ENCODE peak calls at places on chromosome 17, in six cellular contexts. U is HCT116, C is vagina, D is GM12891, A is GM12892, B is suprapubic skin. I is an unnamed sample.

GRCh38 chr17:33120103-33120502 is 128.5 kb downstream of the SPACA3 start:
- DNase-seq in U (no peak), C (no peak), D (no peak), A (no peak), B (no peak), I (no peak)

GRCh38 chr17:70127221-70127873 is 42.0 kb upstream of the KCNJ2 start:
- DNase-seq in U (no peak), C (no peak), D (no peak), A (no peak), B (no peak), I (no peak)

GRCh38 chr17:38341035-38341721 is 2.6 kb downstream of the GPR179 start:
- DNase-seq in U (no peak), C (no peak), D (no peak), A (no peak), B (no peak), I (no peak)

GRCh38 chr17:58617563-58617962 is 74.3 kb downstream of the TEX14 start:
- DNase-seq in U (no peak), C (no peak), D (no peak), A (no peak), B (no peak), I (no peak)

GRCh38 chr17:73485130-73485529 is 159.1 kb downstream of the SDK2 start:
- DNase-seq in U (no peak), C (no peak), D (no peak), A (no peak), B (no peak), I (no peak)

GRCh38 chr17:36937001-36937960 is at the start of gene LHX1:
- DNase-seq in U (no peak), C (no peak), D (no peak), A (no peak), B (no peak), I (no peak)

GRCh38 chr17:16943541-16944333 is 28.2 kb downstream of the TNFRSF13B start:
- DNase-seq in U (no peak), C (no peak), D (no peak), A (no peak), B (peak), I (no peak)

GRCh38 chr17:61294286-61294685 is 105.4 kb upstream of the TBX2 start:
- DNase-seq in U (no peak), C (no peak), D (no peak), A (no peak), B (no peak), I (peak)

GRCh38 chr17:63361182-63361581 is 84.9 kb downstream of the CYB561 start:
- DNase-seq in U (no peak), C (no peak), D (no peak), A (no peak), B (no peak), I (no peak)

GRCh38 chr17:21174186-21174585 is 39.8 kb downstream of the TMEM11 start:
- DNase-seq in U (no peak), C (no peak), D (no peak), A (no peak), B (peak), I (no peak)

GRCh38 chr17:14276535-14277250 is 24.2 kb upstream of the HS3ST3B1 start:
- DNase-seq in U (no peak), C (no peak), D (no peak), A (no peak), B (no peak), I (no peak)

GRCh38 chr17:73792994-73793393 is 148.7 kb upstream of the SDK2 start:
- DNase-seq in U (no peak), C (no peak), D (no peak), A (no peak), B (no peak), I (no peak)

GRCh38 chr17:2017274-2017941 is 7.7 kb downstream of the RTN4RL1 start:
- DNase-seq in U (no peak), C (no peak), D (no peak), A (no peak), B (no peak), I (no peak)

GRCh38 chr17:17900615-17901520 is 64.1 kb upstream of the SREBF1 start:
- DNase-seq in U (peak), C (no peak), D (no peak), A (no peak), B (peak), I (peak)

GRCh38 chr17:65535777-65536572 is 25.5 kb downstream of the AXIN2 start:
- DNase-seq in U (no peak), C (no peak), D (no peak), A (no peak), B (no peak), I (no peak)

GRCh38 chr17:4287710-4288109 is 23.9 kb upstream of the ANKFY1 start:
- DNase-seq in U (no peak), C (no peak), D (no peak), A (no peak), B (no peak), I (no peak)

GRCh38 chr17:72358465-72358864 is 237.6 kb downstream of the SOX9 start:
- DNase-seq in U (no peak), C (no peak), D (no peak), A (no peak), B (no peak), I (no peak)

GRCh38 chr17:55702150-55702549 is 20.5 kb downstream of the TMEM100 start:
- DNase-seq in U (no peak), C (no peak), D (no peak), A (no peak), B (no peak), I (no peak)

GRCh38 chr17:17815062-17815406 is 21.8 kb downstream of the SREBF1 start:
- DNase-seq in U (no peak), C (no peak), D (no peak), A (no peak), B (no peak), I (no peak)

GRCh38 chr17:17693253-17693954 is 12.1 kb downstream of the RAI1 start:
- DNase-seq in U (no peak), C (no peak), D (no peak), A (no peak), B (no peak), I (peak)

GRCh38 chr17:77312786-77313599 is 172.2 kb downstream of the SEC14L1 start:
- DNase-seq in U (no peak), C (no peak), D (no peak), A (no peak), B (no peak), I (peak)

GRCh38 chr17:62968445-62968923 is 2.4 kb downstream of the TANC2 start:
- DNase-seq in U (peak), C (no peak), D (peak), A (peak), B (no peak), I (peak)

GRCh38 chr17:30821751-30822723 is 2.5 kb downstream of the CRLF3 start:
- DNase-seq in U (no peak), C (no peak), D (no peak), A (no peak), B (no peak), I (no peak)

GRCh38 chr17:8869416-8869815 is 1.9 kb upstream of the PIK3R6 start:
- DNase-seq in U (no peak), C (no peak), D (no peak), A (no peak), B (no peak), I (no peak)

GRCh38 chr17:68775338-68775737 is 174.2 kb upstream of the FAM20A start:
- DNase-seq in U (no peak), C (no peak), D (no peak), A (no peak), B (no peak), I (no peak)

GRCh38 chr17:49482144-49482817 is 12.8 kb upstream of the NGFR start:
- DNase-seq in U (no peak), C (no peak), D (no peak), A (no peak), B (no peak), I (no peak)

GRCh38 chr17:64343833-64344637 is 46.6 kb downstream of the PECAM1 start:
- DNase-seq in U (no peak), C (no peak), D (no peak), A (no peak), B (no peak), I (peak)

GRCh38 chr17:37177234-37177633 is 198.6 kb upstream of the C17orf78 start:
- DNase-seq in U (no peak), C (no peak), D (no peak), A (no peak), B (no peak), I (no peak)

GRCh38 chr17:58611331-58611730 is 80.5 kb downstream of the TEX14 start:
- DNase-seq in U (no peak), C (no peak), D (no peak), A (no peak), B (no peak), I (no peak)

GRCh38 chr17:5545051-5545987 is 39.0 kb downstream of the NLRP1 start:
- DNase-seq in U (no peak), C (no peak), D (no peak), A (no peak), B (no peak), I (no peak)

GRCh38 chr17:76672270-76672851 is 28.8 kb upstream of the ST6GALNAC1 start:
- DNase-seq in U (no peak), C (no peak), D (no peak), A (no peak), B (no peak), I (no peak)

GRCh38 chr17:19728114-19728495 is 11.7 kb upstream of the SLC47A2 start:
- DNase-seq in U (no peak), C (no peak), D (no peak), A (no peak), B (peak), I (peak)

GRCh38 chr17:62827722-62828498 is 19.8 kb upstream of the MARCHF10 start:
- DNase-seq in U (no peak), C (no peak), D (no peak), A (no peak), B (no peak), I (no peak)

GRCh38 chr17:40325156-40326013 is 16.4 kb downstream of the RARA start:
- DNase-seq in U (no peak), C (no peak), D (no peak), A (no peak), B (no peak), I (no peak)

GRCh38 chr17:3660311-3660891 is 8.0 kb downstream of the TAX1BP3 start:
- DNase-seq in U (no peak), C (no peak), D (no peak), A (no peak), B (no peak), I (no peak)

GRCh38 chr17:8459109-8459508 is 23.4 kb downstream of the NDEL1 start:
- DNase-seq in U (no peak), C (no peak), D (no peak), A (no peak), B (no peak), I (no peak)

GRCh38 chr17:44211281-44212265 is 7.9 kb downstream of the UBTF start:
- DNase-seq in U (no peak), C (no peak), D (no peak), A (no peak), B (no peak), I (no peak)

GRCh38 chr17:44212507-44213402 is 6.7 kb downstream of the UBTF start:
- DNase-seq in U (no peak), C (no peak), D (no peak), A (no peak), B (no peak), I (no peak)

GRCh38 chr17:44213403-44214229 is 5.9 kb downstream of the UBTF start:
- DNase-seq in U (no peak), C (no peak), D (no peak), A (no peak), B (no peak), I (no peak)

GRCh38 chr17:44209786-44210341 is 9.6 kb downstream of the UBTF start:
- DNase-seq in U (no peak), C (no peak), D (no peak), A (no peak), B (no peak), I (no peak)

GRCh38 chr17:44210342-44211192 is 8.9 kb downstream of the UBTF start:
- DNase-seq in U (peak), C (no peak), D (peak), A (peak), B (peak), I (peak)
- TF ChIP-seq POLR2A in U (no peak), C (no peak), D (no peak), A (peak), B (no peak), I (no peak)

DNA sequence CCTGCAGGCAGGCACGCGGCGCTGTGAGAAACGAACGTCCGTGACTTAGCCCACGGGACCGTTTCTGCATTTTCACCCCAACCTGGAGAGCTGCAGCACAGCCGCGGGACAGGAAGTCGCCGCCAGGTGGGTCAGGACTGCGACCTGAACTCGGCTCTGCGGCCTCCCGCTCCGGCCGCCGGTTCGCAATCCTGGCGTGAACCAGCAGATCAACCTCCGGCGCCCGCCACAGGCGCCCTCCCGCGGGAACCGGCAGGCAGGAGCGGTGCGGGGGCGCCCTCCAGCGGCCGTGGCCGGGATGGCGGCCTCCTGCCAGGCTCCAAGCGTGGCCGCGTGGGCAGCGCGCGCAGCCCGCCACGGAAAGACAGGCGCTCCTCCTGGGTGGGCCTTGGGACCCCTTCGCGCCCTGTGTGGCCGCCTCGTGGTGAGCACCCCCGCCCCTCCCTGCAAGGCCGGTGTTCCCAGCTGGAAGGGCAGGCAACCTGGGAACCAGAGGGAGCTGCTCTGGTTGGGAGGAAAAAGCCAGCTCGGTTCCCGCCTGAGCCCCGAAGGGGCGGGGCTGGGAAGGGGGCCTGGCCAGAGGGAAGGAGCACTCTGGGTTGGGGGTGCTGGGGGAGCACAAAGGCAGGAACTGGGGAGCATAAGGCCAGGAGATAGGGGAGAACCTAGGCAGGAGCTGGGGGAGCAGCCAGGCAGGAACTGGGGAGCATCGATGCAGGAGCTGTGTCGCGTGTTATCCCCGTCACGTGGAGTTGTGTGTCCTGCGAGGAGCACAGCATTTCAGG is 28.2 kb downstream of the ACTG1 start:
- DNase-seq in U (peak), C (no peak), D (peak), A (peak), B (peak), I (peak)
- TF ChIP-seq POLR2AphosphoS5 in U (peak), C (peak), D (no peak), A (no peak), B (no peak), I (peak)

DNA sequence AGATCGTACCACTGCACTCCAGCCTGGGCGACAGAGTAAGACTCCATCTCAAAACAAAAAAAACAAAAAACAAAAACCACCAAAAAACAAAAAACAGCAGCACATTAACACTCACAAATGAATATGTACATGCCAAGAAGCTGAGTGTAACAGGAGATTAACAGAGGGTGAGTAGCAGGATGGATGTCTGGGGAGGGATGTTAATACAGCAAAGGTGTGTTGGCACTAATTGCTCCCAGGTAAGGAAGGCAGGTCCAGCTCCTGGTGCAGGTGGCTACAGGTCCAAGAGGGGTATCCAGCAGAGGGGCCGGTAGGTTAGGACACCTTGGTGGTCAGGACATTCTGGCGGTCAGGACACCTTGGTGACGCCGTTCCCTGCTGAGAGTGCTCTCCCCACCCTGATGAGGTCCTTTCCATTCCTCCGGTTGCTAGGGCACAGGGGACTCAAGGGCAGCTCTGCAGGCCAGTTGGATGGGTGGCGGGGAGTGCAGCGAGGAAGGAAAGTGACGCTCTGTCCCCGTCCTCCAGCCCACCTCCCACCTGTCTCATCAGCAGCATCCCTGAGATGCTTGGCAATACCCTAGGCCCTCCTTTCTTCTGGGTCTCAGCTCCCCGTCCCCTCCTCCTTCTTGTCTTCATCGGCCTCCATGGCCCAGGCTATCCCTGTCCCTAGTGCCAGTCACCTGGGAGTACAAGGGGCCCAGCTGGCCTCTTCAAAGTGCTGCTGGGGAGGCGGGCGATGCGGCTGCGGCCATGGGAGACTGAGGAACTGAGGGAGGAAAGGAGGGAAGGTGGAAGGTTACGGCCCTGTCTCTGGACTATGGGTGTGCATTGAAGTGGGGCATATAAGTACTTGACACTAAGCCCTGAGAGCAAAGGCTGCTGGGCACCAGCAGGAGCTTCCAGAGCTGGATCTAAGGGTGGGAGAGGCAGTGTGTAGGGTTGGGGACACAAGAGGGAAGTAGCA is 10.7 kb upstream of the GFAP start:
- DNase-seq in U (no peak), C (no peak), D (no peak), A (no peak), B (no peak), I (peak)
- TF ChIP-seq POLR2A in U (no peak), C (no peak), D (no peak), A (peak), B (no peak), I (no peak)

DNA sequence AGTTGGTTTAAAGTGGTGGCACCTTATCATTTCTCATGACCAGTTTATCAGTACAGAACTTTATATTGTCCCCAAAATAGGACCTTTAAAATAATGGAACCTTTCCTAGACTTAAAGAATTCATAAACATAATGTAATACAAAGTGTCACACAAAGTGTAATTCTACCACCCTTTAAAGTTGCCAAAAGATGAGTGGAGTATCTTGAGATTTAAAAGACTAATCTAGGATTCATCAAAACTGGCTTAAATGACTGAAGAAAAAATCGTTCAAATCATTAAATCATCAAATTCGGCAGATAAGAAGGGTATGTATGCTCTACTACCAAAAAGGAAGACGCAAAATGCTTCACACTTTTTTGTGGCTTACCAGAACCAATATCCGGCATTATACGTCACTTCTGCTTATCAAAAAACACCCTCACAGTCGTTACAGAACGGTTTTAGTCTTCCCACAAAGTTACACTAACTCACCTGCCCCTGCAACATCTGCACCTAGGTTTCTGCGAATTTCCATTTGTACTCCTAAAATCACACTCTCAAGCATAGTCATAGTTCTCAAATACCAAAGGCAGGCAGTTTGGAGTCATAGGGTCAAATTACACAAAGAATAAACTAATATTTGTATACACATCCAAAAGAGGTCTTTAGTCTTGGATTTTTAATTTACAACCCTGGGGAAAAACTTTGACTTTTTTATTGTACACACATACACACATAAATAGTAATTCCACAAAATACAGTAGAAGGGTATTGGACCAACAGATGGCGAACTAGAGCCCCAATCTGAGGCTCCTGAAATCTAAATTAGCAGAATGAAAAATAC is 1.4 kb upstream of the KANSL1 start:
- DNase-seq in U (peak), C (no peak), D (peak), A (no peak), B (no peak), I (no peak)
- TF ChIP-seq POLR2AphosphoS5 in U (no peak), C (no peak), D (peak), A (peak), B (no peak), I (no peak)

GRCh38 chr17:83079340-83079747 is at the start of gene METRNL:
- DNase-seq in U (no peak), C (no peak), D (peak), A (peak), B (no peak), I (peak)
- TF ChIP-seq POLR2A in U (peak), C (no peak), D (no peak), A (peak), B (peak), I (no peak)

DNA sequence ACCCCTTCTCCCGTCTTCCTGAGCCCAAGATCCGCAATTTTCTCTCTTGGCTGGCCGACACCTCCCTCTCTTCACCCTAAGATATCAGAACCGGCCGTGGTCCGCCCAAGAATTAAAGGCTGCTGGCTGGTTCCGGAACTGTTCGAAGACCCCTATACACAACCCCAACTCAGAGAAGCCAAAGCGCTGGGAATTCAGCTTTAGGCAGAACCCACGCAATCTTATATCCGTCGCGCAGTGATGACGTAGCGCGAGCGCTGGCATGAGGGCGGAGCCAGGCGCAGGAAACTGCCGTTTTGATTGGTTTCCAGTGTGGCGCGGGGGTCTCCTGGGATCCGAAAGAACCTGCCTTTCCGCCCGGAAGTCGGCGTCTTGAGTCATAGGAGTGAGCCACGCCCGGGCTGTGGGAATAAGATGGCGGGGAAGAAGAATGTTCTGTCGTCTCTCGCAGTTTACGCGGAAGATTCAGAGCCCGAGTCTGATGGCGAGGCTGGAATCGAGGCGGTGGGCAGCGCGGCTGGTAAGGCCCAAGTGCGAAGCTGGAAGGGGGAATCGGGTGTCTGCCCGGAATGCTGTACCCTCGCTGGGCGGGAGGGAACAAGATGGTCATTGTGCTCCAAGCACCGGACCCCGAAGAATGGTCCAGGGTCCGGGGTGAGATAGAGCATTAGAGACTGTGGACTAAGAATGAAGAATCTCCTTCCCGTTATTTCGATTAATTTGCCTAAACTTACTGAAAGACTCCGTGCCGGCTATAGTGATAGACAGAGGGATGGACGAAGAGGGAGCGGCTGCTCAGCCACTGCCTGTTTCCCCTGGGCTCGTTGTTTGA is at the start of the genes RECQL5 and SAP30BP:
- DNase-seq in U (peak), C (peak), D (peak), A (peak), B (peak), I (peak)
- TF ChIP-seq POLR2AphosphoS5 in U (peak), C (peak), D (peak), A (peak), B (peak), I (peak)

I was measured in breast epithelium.